ENCODE peak calls at places on chromosomes 3 and 15, in seven cellular contexts. One of them, this sample, is unnamed.

GRCh38 chr15:100093211-100094126 is 248.3 kb downstream of the ADAMTS17 start:
- DNase-seq in neural progenitor cell: no peak
- DNase-seq in GM23248: no peak
- DNase-seq in endothelial cell of umbilical vein: no peak
- DNase-seq in mammary epithelial cell: no peak
- DNase-seq in mesendoderm: peak; percentile 57
- DNase-seq in fibroblast of lung: peak; percentile 70
- DNase-seq in this sample: no peak

GRCh38 chr3:14516738-14517345 is 23.3 kb downstream of the GRIP2 start:
- DNase-seq in neural progenitor cell: no peak
- DNase-seq in GM23248: no peak
- DNase-seq in endothelial cell of umbilical vein: no peak
- DNase-seq in mammary epithelial cell: no peak
- DNase-seq in mesendoderm: no peak
- DNase-seq in fibroblast of lung: no peak
- DNase-seq in this sample: no peak

GRCh38 chr3:100100454-100100853 is 13.8 kb downstream of the FILIP1L start:
- DNase-seq in neural progenitor cell: no peak
- DNase-seq in GM23248: peak; percentile 41
- DNase-seq in endothelial cell of umbilical vein: no peak
- DNase-seq in mammary epithelial cell: no peak
- DNase-seq in mesendoderm: no peak
- DNase-seq in fibroblast of lung: no peak
- DNase-seq in this sample: no peak

GRCh38 chr15:72859023-72859756 is 75.6 kb upstream of the ADPGK start:
- DNase-seq in neural progenitor cell: no peak
- DNase-seq in GM23248: no peak
- DNase-seq in endothelial cell of umbilical vein: no peak
- DNase-seq in mammary epithelial cell: no peak
- DNase-seq in mesendoderm: no peak
- DNase-seq in fibroblast of lung: no peak
- DNase-seq in this sample: no peak

GRCh38 chr15:74243431-74243830 is 7.3 kb downstream of the CCDC33 start:
- DNase-seq in neural progenitor cell: no peak
- DNase-seq in GM23248: no peak
- DNase-seq in endothelial cell of umbilical vein: no peak
- DNase-seq in mammary epithelial cell: no peak
- DNase-seq in mesendoderm: no peak
- DNase-seq in fibroblast of lung: no peak
- DNase-seq in this sample: no peak

GRCh38 chr3:174439621-174440349 is 419.3 kb upstream of the NAALADL2 start:
- DNase-seq in neural progenitor cell: peak; percentile 18
- DNase-seq in GM23248: peak; percentile 97
- DNase-seq in endothelial cell of umbilical vein: peak; percentile 84
- DNase-seq in mammary epithelial cell: peak; percentile 84
- DNase-seq in mesendoderm: peak; percentile 13
- DNase-seq in fibroblast of lung: peak; percentile 99
- DNase-seq in this sample: no peak

GRCh38 chr15:70498096-70498626 is 265.2 kb downstream of the UACA start:
- DNase-seq in neural progenitor cell: no peak
- DNase-seq in GM23248: no peak
- DNase-seq in endothelial cell of umbilical vein: no peak
- DNase-seq in mammary epithelial cell: no peak
- DNase-seq in mesendoderm: no peak
- DNase-seq in fibroblast of lung: no peak
- DNase-seq in this sample: no peak

GRCh38 chr15:101121511-101122090 is 130.2 kb downstream of the CHSY1 start:
- DNase-seq in neural progenitor cell: peak; percentile 61
- DNase-seq in GM23248: peak; percentile 77
- DNase-seq in endothelial cell of umbilical vein: peak; percentile 78
- DNase-seq in mammary epithelial cell: peak; percentile 14
- DNase-seq in mesendoderm: peak; percentile 58
- DNase-seq in fibroblast of lung: peak; percentile 81
- DNase-seq in this sample: peak; percentile 52

GRCh38 chr3:23874359-23875120 is 42.2 kb downstream of the NKIRAS1 start:
- DNase-seq in neural progenitor cell: no peak
- DNase-seq in GM23248: peak; percentile 88
- DNase-seq in endothelial cell of umbilical vein: no peak
- DNase-seq in mammary epithelial cell: peak; percentile 77
- DNase-seq in mesendoderm: no peak
- DNase-seq in fibroblast of lung: peak; percentile 57
- DNase-seq in this sample: no peak

GRCh38 chr3:23872330-23872729 is 44.5 kb downstream of the NKIRAS1 start:
- DNase-seq in neural progenitor cell: no peak
- DNase-seq in GM23248: no peak
- DNase-seq in endothelial cell of umbilical vein: no peak
- DNase-seq in mammary epithelial cell: no peak
- DNase-seq in mesendoderm: no peak
- DNase-seq in fibroblast of lung: no peak
- DNase-seq in this sample: no peak

GRCh38 chr3:23875326-23875725 is 41.5 kb downstream of the NKIRAS1 start:
- DNase-seq in neural progenitor cell: no peak
- DNase-seq in GM23248: no peak
- DNase-seq in endothelial cell of umbilical vein: peak; percentile 67
- DNase-seq in mammary epithelial cell: no peak
- DNase-seq in mesendoderm: no peak
- DNase-seq in fibroblast of lung: no peak
- DNase-seq in this sample: no peak

GRCh38 chr3:23876901-23877300 is 39.9 kb downstream of the NKIRAS1 start:
- DNase-seq in neural progenitor cell: no peak
- DNase-seq in GM23248: peak; percentile 39
- DNase-seq in endothelial cell of umbilical vein: no peak
- DNase-seq in mammary epithelial cell: no peak
- DNase-seq in mesendoderm: no peak
- DNase-seq in fibroblast of lung: no peak
- DNase-seq in this sample: no peak

DNA sequence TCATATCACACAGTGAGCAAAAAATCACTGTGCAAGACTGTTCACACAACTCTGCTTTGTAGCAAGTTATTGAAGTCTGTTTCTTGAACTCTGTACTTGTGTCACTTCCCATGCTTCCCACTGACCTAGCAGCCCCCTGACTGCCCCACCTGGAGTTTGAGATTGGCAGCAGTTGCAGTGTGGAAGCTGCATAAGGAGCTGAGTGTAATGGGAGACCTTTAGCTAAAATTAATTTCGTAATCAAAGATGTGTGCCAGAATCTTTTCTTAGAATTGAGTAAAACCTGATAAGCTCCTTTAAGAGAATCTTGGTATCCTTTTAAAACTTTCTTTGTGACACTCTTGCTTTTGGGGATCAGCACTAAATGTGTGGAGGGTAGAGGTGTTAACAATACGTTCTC is 42.8 kb downstream of the NKIRAS1 start:
- DNase-seq in neural progenitor cell: no peak
- DNase-seq in GM23248: peak; percentile 46
- DNase-seq in endothelial cell of umbilical vein: peak; percentile 55
- DNase-seq in mammary epithelial cell: no peak
- DNase-seq in mesendoderm: no peak
- DNase-seq in fibroblast of lung: peak; percentile 66
- DNase-seq in this sample: no peak
- H3K79me2 ChIP-seq in neural progenitor cell: peaks cover 91% of the 10 kb centered on the region
- H3K79me2 ChIP-seq in GM23248: peaks cover 56% of the 10 kb centered on the region
- H3K79me2 ChIP-seq in endothelial cell of umbilical vein: peaks cover 36% of the 10 kb centered on the region
- H3K79me2 ChIP-seq in mammary epithelial cell: peaks cover 56% of the 10 kb centered on the region
- H3K79me2 ChIP-seq in mesendoderm: peaks cover 23% of the 10 kb centered on the region
- H3K79me2 ChIP-seq in fibroblast of lung: peaks cover 6% of the 10 kb centered on the region
- H3K79me2 ChIP-seq in this sample: peaks cover 82% of the 10 kb centered on the region

GRCh38 chr3:30620402-30621360 is 14.3 kb downstream of the TGFBR2 start:
- DNase-seq in neural progenitor cell: no peak
- DNase-seq in GM23248: no peak
- DNase-seq in endothelial cell of umbilical vein: no peak
- DNase-seq in mammary epithelial cell: no peak
- DNase-seq in mesendoderm: no peak
- DNase-seq in fibroblast of lung: no peak
- DNase-seq in this sample: no peak

GRCh38 chr3:30617069-30617468 is 10.7 kb downstream of the TGFBR2 start:
- DNase-seq in neural progenitor cell: no peak
- DNase-seq in GM23248: no peak
- DNase-seq in endothelial cell of umbilical vein: no peak
- DNase-seq in mammary epithelial cell: no peak
- DNase-seq in mesendoderm: no peak
- DNase-seq in fibroblast of lung: no peak
- DNase-seq in this sample: no peak

GRCh38 chr3:30618508-30618907 is 12.1 kb downstream of the TGFBR2 start:
- DNase-seq in neural progenitor cell: no peak
- DNase-seq in GM23248: no peak
- DNase-seq in endothelial cell of umbilical vein: no peak
- DNase-seq in mammary epithelial cell: no peak
- DNase-seq in mesendoderm: no peak
- DNase-seq in fibroblast of lung: no peak
- DNase-seq in this sample: no peak

GRCh38 chr3:30617653-30618052 is 11.3 kb downstream of the TGFBR2 start:
- DNase-seq in neural progenitor cell: no peak
- DNase-seq in GM23248: no peak
- DNase-seq in endothelial cell of umbilical vein: no peak
- DNase-seq in mammary epithelial cell: no peak
- DNase-seq in mesendoderm: no peak
- DNase-seq in fibroblast of lung: no peak
- DNase-seq in this sample: no peak

GRCh38 chr3:30619318-30619717 is 12.9 kb downstream of the TGFBR2 start:
- DNase-seq in neural progenitor cell: no peak
- DNase-seq in GM23248: no peak
- DNase-seq in endothelial cell of umbilical vein: no peak
- DNase-seq in mammary epithelial cell: no peak
- DNase-seq in mesendoderm: no peak
- DNase-seq in fibroblast of lung: no peak
- DNase-seq in this sample: no peak
- H3K4me1 ChIP-seq in neural progenitor cell: no peaks in the 10 kb centered on the region
- H3K4me1 ChIP-seq in GM23248: peaks cover 72% of the 10 kb centered on the region
- H3K4me1 ChIP-seq in endothelial cell of umbilical vein: peaks cover 77% of the 10 kb centered on the region
- H3K4me1 ChIP-seq in mammary epithelial cell: peaks cover 36% of the 10 kb centered on the region
- H3K4me1 ChIP-seq in mesendoderm: no peaks in the 10 kb centered on the region
- H3K4me1 ChIP-seq in fibroblast of lung: peaks cover 7% of the 10 kb centered on the region
- H3K4me1 ChIP-seq in this sample: no peaks in the 10 kb centered on the region

DNA sequence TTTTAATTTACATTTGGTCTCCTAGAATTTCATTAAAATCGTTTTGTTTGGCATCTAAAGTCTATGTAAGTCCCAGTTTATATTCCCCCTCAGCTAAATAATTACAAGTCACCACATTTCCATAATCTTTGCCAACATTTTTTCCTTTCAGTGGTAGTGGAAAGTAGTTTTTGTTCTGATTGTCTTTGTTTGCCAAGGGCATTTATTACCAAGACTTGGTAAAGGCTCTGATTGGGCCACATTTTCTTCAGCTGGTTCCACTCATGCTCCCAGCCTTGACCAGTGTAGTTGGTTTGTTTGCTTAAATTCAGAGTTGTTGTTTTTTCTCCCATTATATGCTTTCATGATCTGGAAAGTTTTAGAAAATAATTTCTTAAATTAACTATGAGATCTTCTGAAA is 153.4 kb upstream of the MME start:
- DNase-seq in neural progenitor cell: no peak
- DNase-seq in GM23248: no peak
- DNase-seq in endothelial cell of umbilical vein: no peak
- DNase-seq in mammary epithelial cell: no peak
- DNase-seq in mesendoderm: no peak
- DNase-seq in fibroblast of lung: peak; percentile 36
- DNase-seq in this sample: no peak
- H3K79me2 ChIP-seq in neural progenitor cell: no peaks in the 10 kb centered on the region
- H3K79me2 ChIP-seq in GM23248: no peaks in the 10 kb centered on the region
- H3K79me2 ChIP-seq in endothelial cell of umbilical vein: no peaks in the 10 kb centered on the region
- H3K79me2 ChIP-seq in mammary epithelial cell: no peaks in the 10 kb centered on the region
- H3K79me2 ChIP-seq in mesendoderm: no peaks in the 10 kb centered on the region
- H3K79me2 ChIP-seq in fibroblast of lung: no peaks in the 10 kb centered on the region
- H3K79me2 ChIP-seq in this sample: no peaks in the 10 kb centered on the region

GRCh38 chr15:31344266-31344665 is 17.6 kb downstream of the KLF13 start:
- DNase-seq in neural progenitor cell: no peak
- DNase-seq in GM23248: no peak
- DNase-seq in endothelial cell of umbilical vein: no peak
- DNase-seq in mammary epithelial cell: no peak
- DNase-seq in mesendoderm: no peak
- DNase-seq in fibroblast of lung: no peak
- DNase-seq in this sample: no peak
- H3K4me1 ChIP-seq in neural progenitor cell: no peaks in the 10 kb centered on the region
- H3K4me1 ChIP-seq in GM23248: peaks cover 19% of the 10 kb centered on the region
- H3K4me1 ChIP-seq in endothelial cell of umbilical vein: peaks cover 21% of the 10 kb centered on the region
- H3K4me1 ChIP-seq in mammary epithelial cell: peaks cover 36% of the 10 kb centered on the region
- H3K4me1 ChIP-seq in mesendoderm: no peaks in the 10 kb centered on the region
- H3K4me1 ChIP-seq in fibroblast of lung: peaks cover 9% of the 10 kb centered on the region
- H3K4me1 ChIP-seq in this sample: peaks cover 95% of the 10 kb centered on the region

GRCh38 chr3:146131616-146132410 is 29.2 kb downstream of the PLOD2 start:
- DNase-seq in neural progenitor cell: no peak
- DNase-seq in GM23248: peak; percentile 92
- DNase-seq in endothelial cell of umbilical vein: no peak
- DNase-seq in mammary epithelial cell: peak; percentile 51
- DNase-seq in mesendoderm: no peak
- DNase-seq in fibroblast of lung: peak; percentile 72
- DNase-seq in this sample: peak; percentile 34
- H3K79me2 ChIP-seq in neural progenitor cell: no peaks in the 10 kb centered on the region
- H3K79me2 ChIP-seq in GM23248: peaks cover 88% of the 10 kb centered on the region
- H3K79me2 ChIP-seq in endothelial cell of umbilical vein: peaks cover 97% of the 10 kb centered on the region
- H3K79me2 ChIP-seq in mammary epithelial cell: peaks cover 79% of the 10 kb centered on the region
- H3K79me2 ChIP-seq in mesendoderm: peaks cover 6% of the 10 kb centered on the region
- H3K79me2 ChIP-seq in fibroblast of lung: peaks cover 7% of the 10 kb centered on the region
- H3K79me2 ChIP-seq in this sample: no peaks in the 10 kb centered on the region

This sample was measured in Karpas-422.